ENCODE peak calls at places on chromosome 13, in five cellular contexts. D, I, S, M and U are unnamed samples.

GRCh38 chr13:35672611-35673010 is 196.1 kb upstream of the MAB21L1 start:
- DNase-seq in D (no peak), I (no peak), S (no peak), M (no peak), U (no peak)

GRCh38 chr13:112740502-112741131 is 50.8 kb downstream of the ATP11A start:
- DNase-seq in D (peak; percentile 90), I (no peak), S (peak; percentile 62), M (peak; percentile 65), U (no peak)

GRCh38 chr13:112762690-112763080 is 72.8 kb downstream of the ATP11A start:
- DNase-seq in D (no peak), I (no peak), S (peak; percentile 26), M (no peak), U (no peak)

GRCh38 chr13:109271991-109272454 is 514.4 kb downstream of the IRS2 start:
- DNase-seq in D (no peak), I (peak; percentile 45), S (no peak), M (no peak), U (no peak)

GRCh38 chr13:47455581-47455980 is 545.5 kb downstream of the SUCLA2 start:
- DNase-seq in D (no peak), I (no peak), S (no peak), M (no peak), U (no peak)

GRCh38 chr13:27861165-27861564 is 58.6 kb upstream of the PDX1 start:
- DNase-seq in D (no peak), I (no peak), S (no peak), M (no peak), U (no peak)

GRCh38 chr13:46810440-46810839 is 13.5 kb upstream of the ESD start:
- DNase-seq in D (no peak), I (no peak), S (no peak), M (no peak), U (no peak)

GRCh38 chr13:113437408-113438010 is 15.8 kb downstream of the ADPRHL1 start:
- DNase-seq in D (no peak), I (no peak), S (peak; percentile 23), M (no peak), U (no peak)

GRCh38 chr13:24511019-24511823 is 1.4 kb downstream of the PARP4 start:
- DNase-seq in D (peak; percentile 13), I (peak; percentile 83), S (peak; percentile 50), M (peak; percentile 20), U (peak; percentile 48)

GRCh38 chr13:46983881-46984280 is 87.0 kb upstream of the HTR2A start:
- DNase-seq in D (no peak), I (no peak), S (no peak), M (no peak), U (no peak)

GRCh38 chr13:50589651-50590054 is 253.8 kb downstream of the DLEU7 start:
- DNase-seq in D (no peak), I (no peak), S (peak; percentile 59), M (peak; percentile 48), U (no peak)

GRCh38 chr13:106376411-106377112 is 158.9 kb downstream of the EFNB2 start:
- DNase-seq in D (no peak), I (peak; percentile 33), S (peak; percentile 62), M (no peak), U (no peak)

GRCh38 chr13:37457594-37457993 is 141.0 kb downstream of the POSTN start:
- DNase-seq in D (no peak), I (no peak), S (no peak), M (no peak), U (no peak)

GRCh38 chr13:112851107-112852046 is 117.6 kb upstream of the MCF2L start:
- DNase-seq in D (no peak), I (no peak), S (peak; percentile 36), M (no peak), U (no peak)

GRCh38 chr13:26184791-26185250 is 37.3 kb downstream of the RNF6 start:
- DNase-seq in D (peak; percentile 48), I (peak; percentile 66), S (peak; percentile 69), M (peak; percentile 68), U (peak; percentile 76)

GRCh38 chr13:86757236-86757978 is 913.8 kb upstream of the SLITRK5 start:
- DNase-seq in D (no peak), I (peak; percentile 6), S (no peak), M (no peak), U (peak; percentile 54)

GRCh38 chr13:100668408-100668807 is 6.2 kb downstream of the TMTC4 start:
- DNase-seq in D (no peak), I (peak; percentile 31), S (no peak), M (no peak), U (no peak)

GRCh38 chr13:52737900-52738299 is 1.7 kb downstream of the CNMD start:
- DNase-seq in D (no peak), I (peak; percentile 17), S (no peak), M (no peak), U (no peak)

GRCh38 chr13:113749507-113749906 is 9.5 kb upstream of the TMEM255B start:
- DNase-seq in D (no peak), I (no peak), S (no peak), M (no peak), U (no peak)

GRCh38 chr13:109043561-109044075 is 414.2 kb downstream of the MYO16 start:
- DNase-seq in D (no peak), I (no peak), S (no peak), M (no peak), U (no peak)

GRCh38 chr13:51797664-51798488 is 6.1 kb downstream of the DHRS12 start:
- DNase-seq in D (no peak), I (peak; percentile 94), S (no peak), M (peak; percentile 41), U (peak; percentile 66)

GRCh38 chr13:42660367-42660965 is 86.5 kb downstream of the TNFSF11 start:
- DNase-seq in D (no peak), I (no peak), S (no peak), M (no peak), U (no peak)

GRCh38 chr13:47903836-47904235 is 97.2 kb downstream of the SUCLA2 start:
- DNase-seq in D (no peak), I (no peak), S (no peak), M (no peak), U (no peak)

GRCh38 chr13:47598340-47598911 is 402.6 kb downstream of the SUCLA2 start:
- DNase-seq in D (no peak), I (peak; percentile 57), S (no peak), M (no peak), U (no peak)

GRCh38 chr13:110479648-110480047 is 81.9 kb downstream of the RAB20 start:
- DNase-seq in D (peak; percentile 41), I (no peak), S (peak; percentile 71), M (no peak), U (no peak)
- H3K27ac ChIP-seq in D (peak overlapping the region; percentile 29), I (no peak overlapping the region), S (peak overlapping the region; percentile 28), M (no peak overlapping the region), U (no peak overlapping the region)

GRCh38 chr13:80083516-80084085 is 257.3 kb downstream of the SPRY2 start:
- DNase-seq in D (no peak), I (no peak), S (no peak), M (no peak), U (no peak)

GRCh38 chr13:80083097-80083429 is 257.9 kb downstream of the SPRY2 start:
- DNase-seq in D (no peak), I (no peak), S (no peak), M (no peak), U (no peak)

GRCh38 chr13:80084086-80084676 is 256.7 kb downstream of the SPRY2 start:
- DNase-seq in D (no peak), I (peak; percentile 88), S (no peak), M (no peak), U (no peak)

GRCh38 chr13:80082396-80083096 is 258.4 kb downstream of the SPRY2 start:
- DNase-seq in D (no peak), I (no peak), S (no peak), M (no peak), U (no peak)

DNA sequence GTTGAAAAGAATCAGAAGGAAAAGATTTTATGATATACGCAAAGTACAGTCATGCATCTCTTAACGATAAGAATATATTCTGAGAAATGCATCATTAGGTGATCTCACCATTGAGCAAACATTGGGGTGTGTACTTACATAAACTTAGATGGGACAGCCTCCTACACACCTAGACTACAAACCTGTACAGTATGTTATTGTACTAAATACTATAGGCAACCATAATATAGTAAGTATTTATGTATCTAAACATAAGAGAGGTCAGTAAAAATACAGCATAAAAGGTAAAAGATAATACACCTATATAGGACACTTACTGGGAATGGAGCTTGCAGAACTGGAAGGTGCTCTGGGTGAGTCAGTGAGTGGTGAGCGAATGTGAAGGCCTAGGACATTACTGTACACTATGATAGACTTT is 254.6 kb downstream of the SPRY2 start:
- DNase-seq in D (no peak), I (no peak), S (no peak), M (no peak), U (no peak)
- H3K4me1 ChIP-seq in D (peaks cover 5% of the 10 kb centered on the region), I (no peaks in the 10 kb centered on the region), S (peaks cover 8% of the 10 kb centered on the region), M (peaks cover 8% of the 10 kb centered on the region), U (no peaks in the 10 kb centered on the region)

GRCh38 chr13:34356686-34357434 is 538.9 kb downstream of the RFC3 start:
- DNase-seq in D (no peak), I (no peak), S (no peak), M (no peak), U (no peak)
- H3K27ac ChIP-seq in D (no peak overlapping the region), I (no peak overlapping the region), S (no peak overlapping the region), M (no peak overlapping the region), U (no peak overlapping the region)

GRCh38 chr13:98309569-98310335 is 132.7 kb upstream of the RNF113B start:
- DNase-seq in D (no peak), I (no peak), S (no peak), M (no peak), U (no peak)

GRCh38 chr13:98311200-98311548 is 134.1 kb upstream of the RNF113B start:
- DNase-seq in D (no peak), I (no peak), S (no peak), M (no peak), U (no peak)

GRCh38 chr13:98312606-98313005 is 135.5 kb upstream of the RNF113B start:
- DNase-seq in D (no peak), I (no peak), S (no peak), M (no peak), U (no peak)

GRCh38 chr13:98308525-98308911 is 131.4 kb upstream of the RNF113B start:
- DNase-seq in D (no peak), I (no peak), S (no peak), M (no peak), U (no peak)

GRCh38 chr13:98310485-98311199 is 133.6 kb upstream of the RNF113B start:
- DNase-seq in D (no peak), I (no peak), S (no peak), M (no peak), U (no peak)
- H3K4me1 ChIP-seq in D (no peaks in the 10 kb centered on the region), I (peaks cover 10% of the 10 kb centered on the region), S (no peaks in the 10 kb centered on the region), M (peaks cover 8% of the 10 kb centered on the region), U (no peaks in the 10 kb centered on the region)

GRCh38 chr13:95235944-95236343 is 65.3 kb downstream of the ABCC4 start:
- DNase-seq in D (no peak), I (no peak), S (no peak), M (no peak), U (no peak)
- H3K27ac ChIP-seq in D (no peak overlapping the region), I (no peak overlapping the region), S (no peak overlapping the region), M (no peak overlapping the region), U (no peak overlapping the region)